ENCODE peak calls at places on chromosomes 5 and 9, in six cellular contexts. One of them, this sample, is unnamed.

GRCh38 chr5:68918306-68918705 is 175.5 kb upstream of the SLC30A5 start:
- DNase-seq in right lobe of liver: no peak
- DNase-seq in ovary: no peak
- DNase-seq in A549: no peak
- DNase-seq in esophagus squamous epithelium: no peak
- DNase-seq in spleen: no peak
- DNase-seq in this sample: no peak

GRCh38 chr5:167902298-167902697 is 389.1 kb upstream of the WWC1 start:
- DNase-seq in ovary: no peak
- DNase-seq in A549: no peak
- DNase-seq in right lobe of liver: no peak
- DNase-seq in esophagus squamous epithelium: no peak
- DNase-seq in spleen: no peak
- DNase-seq in this sample: no peak

GRCh38 chr9:134056483-134057310 is 11.1 kb downstream of the BRD3 start:
- DNase-seq in A549: no peak
- DNase-seq in esophagus squamous epithelium: no peak
- DNase-seq in right lobe of liver: peak; percentile 50
- DNase-seq in spleen: no peak
- DNase-seq in ovary: peak; percentile 26
- DNase-seq in this sample: no peak

GRCh38 chr5:91332267-91333044 is 50.7 kb downstream of the ARRDC3 start:
- DNase-seq in right lobe of liver: no peak
- DNase-seq in esophagus squamous epithelium: no peak
- DNase-seq in spleen: no peak
- DNase-seq in ovary: no peak
- DNase-seq in A549: peak; percentile 64
- DNase-seq in this sample: no peak

GRCh38 chr9:127452481-127453092 is 1.3 kb downstream of the LRSAM1 start:
- DNase-seq in A549: no peak
- DNase-seq in right lobe of liver: peak; percentile 95
- DNase-seq in spleen: no peak
- DNase-seq in ovary: peak; percentile 45
- DNase-seq in esophagus squamous epithelium: no peak
- DNase-seq in this sample: peak; percentile 87

GRCh38 chr5:135457424-135458071 is 5.4 kb upstream of the TIFAB start:
- DNase-seq in ovary: peak; percentile 26
- DNase-seq in right lobe of liver: peak; percentile 74
- DNase-seq in A549: peak; percentile 89
- DNase-seq in spleen: peak; percentile 89
- DNase-seq in esophagus squamous epithelium: no peak
- DNase-seq in this sample: peak; percentile 62

GRCh38 chr5:135993248-135993893 is 35.4 kb upstream of the TGFBI start:
- DNase-seq in ovary: no peak
- DNase-seq in A549: no peak
- DNase-seq in spleen: no peak
- DNase-seq in esophagus squamous epithelium: no peak
- DNase-seq in right lobe of liver: no peak
- DNase-seq in this sample: no peak

GRCh38 chr9:6277417-6277816 is 50.8 kb upstream of the TPD52L3 start:
- DNase-seq in esophagus squamous epithelium: no peak
- DNase-seq in ovary: no peak
- DNase-seq in A549: no peak
- DNase-seq in right lobe of liver: no peak
- DNase-seq in spleen: no peak
- DNase-seq in this sample: no peak

GRCh38 chr5:32390819-32391591 is 53.5 kb downstream of the ZFR start:
- DNase-seq in ovary: no peak
- DNase-seq in spleen: no peak
- DNase-seq in A549: no peak
- DNase-seq in right lobe of liver: no peak
- DNase-seq in esophagus squamous epithelium: no peak
- DNase-seq in this sample: peak; percentile 6

GRCh38 chr5:114055318-114055788 is 306.5 kb upstream of the KCNN2 start:
- DNase-seq in esophagus squamous epithelium: no peak
- DNase-seq in spleen: no peak
- DNase-seq in ovary: peak; percentile 60
- DNase-seq in right lobe of liver: no peak
- DNase-seq in A549: no peak
- DNase-seq in this sample: peak; percentile 84

GRCh38 chr5:95931118-95931833 is 30.4 kb downstream of the ELL2 start:
- DNase-seq in right lobe of liver: no peak
- DNase-seq in esophagus squamous epithelium: no peak
- DNase-seq in spleen: no peak
- DNase-seq in A549: no peak
- DNase-seq in ovary: no peak
- DNase-seq in this sample: no peak

GRCh38 chr9:86700601-86701000 is 246.7 kb downstream of the GAS1 start:
- DNase-seq in A549: no peak
- DNase-seq in spleen: no peak
- DNase-seq in ovary: peak; percentile 65
- DNase-seq in esophagus squamous epithelium: no peak
- DNase-seq in right lobe of liver: no peak
- DNase-seq in this sample: peak; percentile 86

GRCh38 chr5:144289277-144289676 is 118.6 kb downstream of the KCTD16 start:
- DNase-seq in ovary: no peak
- DNase-seq in right lobe of liver: no peak
- DNase-seq in esophagus squamous epithelium: no peak
- DNase-seq in spleen: no peak
- DNase-seq in A549: no peak
- DNase-seq in this sample: no peak

GRCh38 chr9:115691097-115691496 is 462.5 kb upstream of the PAPPA start:
- DNase-seq in A549: peak; percentile 29
- DNase-seq in right lobe of liver: no peak
- DNase-seq in esophagus squamous epithelium: no peak
- DNase-seq in ovary: no peak
- DNase-seq in spleen: no peak
- DNase-seq in this sample: no peak

GRCh38 chr9:18982246-18982589 is 50.8 kb downstream of the SAXO1 start:
- DNase-seq in spleen: no peak
- DNase-seq in esophagus squamous epithelium: no peak
- DNase-seq in ovary: no peak
- DNase-seq in A549: no peak
- DNase-seq in right lobe of liver: no peak
- DNase-seq in this sample: no peak

GRCh38 chr9:17005085-17005484 is 129.8 kb upstream of the CNTLN start:
- DNase-seq in A549: no peak
- DNase-seq in spleen: no peak
- DNase-seq in esophagus squamous epithelium: no peak
- DNase-seq in right lobe of liver: no peak
- DNase-seq in ovary: peak; percentile 50
- DNase-seq in this sample: peak; percentile 50

GRCh38 chr5:29304555-29304954 is 1888.9 kb upstream of the CDH6 start:
- DNase-seq in spleen: no peak
- DNase-seq in right lobe of liver: no peak
- DNase-seq in A549: no peak
- DNase-seq in ovary: no peak
- DNase-seq in esophagus squamous epithelium: no peak
- DNase-seq in this sample: no peak

GRCh38 chr5:133877351-133878235 is 90.8 kb downstream of the C5orf15 start:
- DNase-seq in A549: no peak
- DNase-seq in right lobe of liver: no peak
- DNase-seq in spleen: peak; percentile 72
- DNase-seq in esophagus squamous epithelium: no peak
- DNase-seq in ovary: no peak
- DNase-seq in this sample: no peak

GRCh38 chr9:34443976-34444375 is 14.4 kb downstream of the FAM219A start:
- DNase-seq in A549: no peak
- DNase-seq in spleen: no peak
- DNase-seq in right lobe of liver: no peak
- DNase-seq in ovary: no peak
- DNase-seq in esophagus squamous epithelium: no peak
- DNase-seq in this sample: no peak

GRCh38 chr9:20032413-20033006 is 243.7 kb upstream of the SLC24A2 start:
- DNase-seq in A549: no peak
- DNase-seq in right lobe of liver: no peak
- DNase-seq in esophagus squamous epithelium: no peak
- DNase-seq in ovary: no peak
- DNase-seq in spleen: no peak
- DNase-seq in this sample: no peak

GRCh38 chr5:24817966-24818365 is 173.2 kb upstream of the CDH10 start:
- DNase-seq in spleen: no peak
- DNase-seq in ovary: no peak
- DNase-seq in esophagus squamous epithelium: no peak
- DNase-seq in A549: no peak
- DNase-seq in right lobe of liver: no peak
- DNase-seq in this sample: no peak

DNA sequence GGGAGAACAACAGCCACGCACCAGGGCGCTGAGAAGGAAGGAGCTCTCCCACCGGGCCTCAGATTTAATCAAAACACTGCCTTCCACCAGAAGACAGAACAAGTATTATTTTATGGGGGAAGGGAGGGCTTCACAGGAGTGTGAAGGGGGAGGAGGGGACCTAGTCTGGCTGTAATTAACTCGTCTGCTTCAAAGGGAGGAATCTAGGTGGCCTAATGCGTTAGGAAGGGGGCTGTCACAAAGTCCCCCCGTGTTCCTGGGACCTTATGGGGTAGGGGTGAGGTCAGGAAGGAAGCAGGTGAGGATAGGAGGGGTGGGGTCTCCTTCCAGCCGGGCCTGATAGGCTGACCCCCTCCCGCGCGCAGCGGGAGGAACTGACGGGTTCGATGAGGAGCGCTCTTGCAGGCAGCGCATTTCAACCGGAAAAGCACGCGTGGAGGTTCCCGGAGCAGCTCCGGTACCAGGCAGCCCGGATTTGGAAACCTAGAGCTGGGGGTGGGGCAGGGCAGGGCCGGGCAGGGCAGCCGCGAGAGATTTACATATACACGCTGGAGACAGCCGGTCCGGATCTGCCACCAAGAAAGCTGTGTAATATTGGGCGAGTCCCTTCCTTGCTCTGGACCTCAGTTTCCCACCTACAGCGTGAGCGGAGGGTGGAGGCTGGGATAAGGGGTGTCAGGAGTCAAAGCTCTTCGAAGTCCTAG is 2.0 kb downstream of the SHB start:
- DNase-seq in esophagus squamous epithelium: no peak
- DNase-seq in right lobe of liver: peak; percentile 84
- DNase-seq in ovary: peak; percentile 56
- DNase-seq in A549: no peak
- DNase-seq in spleen: peak; percentile 83
- DNase-seq in this sample: peak; percentile 77
- TF ChIP-seq POLR2A in esophagus squamous epithelium: no peak
- TF ChIP-seq POLR2A in right lobe of liver: peak; percentile 81
- TF ChIP-seq POLR2A in ovary: no peak
- TF ChIP-seq POLR2A in A549: no peak
- TF ChIP-seq POLR2A in spleen: no peak
- TF ChIP-seq POLR2A in this sample: peak; percentile 52

DNA sequence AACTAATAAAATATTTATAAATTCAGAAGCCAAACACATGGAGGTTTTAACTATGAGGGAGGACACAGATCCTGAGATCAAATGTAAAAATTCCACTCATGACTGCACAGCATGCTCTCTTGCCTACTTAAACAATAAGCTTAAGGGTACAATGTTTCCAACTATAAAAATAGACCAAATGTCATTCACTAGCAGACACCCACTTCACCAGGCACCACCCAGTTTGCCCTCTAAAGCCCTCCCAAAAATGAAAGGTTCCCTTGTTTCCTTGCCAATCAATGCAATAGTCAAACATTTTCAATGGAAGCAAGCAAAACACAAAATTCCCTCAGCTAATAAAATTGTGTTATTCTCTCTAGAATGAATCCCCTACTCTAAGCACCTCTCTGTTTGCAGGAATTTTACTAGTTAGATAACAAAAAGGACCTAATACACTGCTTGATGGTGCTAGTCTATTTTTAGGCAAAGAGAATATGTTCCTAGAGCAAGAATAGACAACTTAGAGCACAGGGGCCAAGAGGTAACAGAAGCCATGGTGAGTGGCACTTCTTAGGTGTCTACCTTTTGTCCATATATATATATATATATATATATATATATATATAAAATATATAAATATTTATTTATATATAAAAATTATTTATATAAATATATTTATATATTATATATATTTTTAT is 135.3 kb downstream of the HOMER1 start:
- DNase-seq in esophagus squamous epithelium: no peak
- DNase-seq in right lobe of liver: no peak
- DNase-seq in spleen: no peak
- DNase-seq in A549: no peak
- DNase-seq in ovary: no peak
- DNase-seq in this sample: no peak
- TF ChIP-seq CTCF in esophagus squamous epithelium: no peak
- TF ChIP-seq CTCF in right lobe of liver: no peak
- TF ChIP-seq CTCF in spleen: no peak
- TF ChIP-seq CTCF in A549: no peak
- TF ChIP-seq CTCF in ovary: no peak
- TF ChIP-seq CTCF in this sample: no peak

GRCh38 chr5:1667648-1668140 is 131.9 kb downstream of the MRPL36 start:
- DNase-seq in esophagus squamous epithelium: no peak
- DNase-seq in spleen: no peak
- DNase-seq in A549: no peak
- DNase-seq in right lobe of liver: no peak
- DNase-seq in ovary: no peak
- DNase-seq in this sample: no peak
- H3K4me3 ChIP-seq in esophagus squamous epithelium: peak overlapping the region; percentile 41
- H3K4me3 ChIP-seq in spleen: no peak overlapping the region
- H3K4me3 ChIP-seq in A549: peak overlapping the region; percentile 41
- H3K4me3 ChIP-seq in right lobe of liver: no peak overlapping the region
- H3K4me3 ChIP-seq in ovary: no peak overlapping the region
- H3K4me3 ChIP-seq in this sample: no peak overlapping the region

GRCh38 chr5:149545327-149545726 is 5.9 kb downstream of the CSNK1A1 start:
- DNase-seq in right lobe of liver: no peak
- DNase-seq in spleen: no peak
- DNase-seq in A549: no peak
- DNase-seq in ovary: no peak
- DNase-seq in esophagus squamous epithelium: no peak
- DNase-seq in this sample: no peak
- TF ChIP-seq POLR2A in right lobe of liver: no peak
- TF ChIP-seq POLR2A in spleen: no peak
- TF ChIP-seq POLR2A in A549: no peak
- TF ChIP-seq POLR2A in ovary: no peak
- TF ChIP-seq POLR2A in esophagus squamous epithelium: no peak
- TF ChIP-seq POLR2A in this sample: no peak

GRCh38 chr9:103789686-103790085 is 304.4 kb upstream of the SMC2 start:
- DNase-seq in esophagus squamous epithelium: no peak
- DNase-seq in spleen: no peak
- DNase-seq in ovary: no peak
- DNase-seq in right lobe of liver: no peak
- DNase-seq in A549: no peak
- DNase-seq in this sample: no peak
- TF ChIP-seq CTCF in esophagus squamous epithelium: peak; percentile 37
- TF ChIP-seq CTCF in spleen: no peak
- TF ChIP-seq CTCF in ovary: no peak
- TF ChIP-seq CTCF in right lobe of liver: peak; percentile 27
- TF ChIP-seq CTCF in A549: no peak
- TF ChIP-seq CTCF in this sample: no peak